ENCODE peak calls at places on chromosomes 4 and X, in seven cellular contexts. A is T-cell, B is GDM1, D is WTC11, K is AG08396, Q is AG04449, R is psoas muscle. W is an unnamed sample.

GRCh38 chrX:111100191-111100590 is 4.2 kb downstream of the PAK3 start:
- DNase-seq in A (no peak), R (no peak), B (no peak), K (peak), Q (no peak), D (peak), W (no peak)

GRCh38 chrX:38657562-38657961 is 96.2 kb downstream of the TSPAN7 start:
- DNase-seq in Q (no peak), D (no peak), B (no peak), A (no peak), R (no peak), K (no peak), W (no peak)

GRCh38 chr4:80459918-80460473 is 124.5 kb downstream of the CFAP299 start:
- DNase-seq in R (no peak), Q (no peak), A (peak), B (no peak), D (no peak), K (no peak), W (no peak)

GRCh38 chr4:114082348-114082747 is 102.9 kb upstream of the ARSJ start:
- DNase-seq in B (no peak), Q (no peak), K (no peak), R (no peak), D (no peak), A (no peak), W (no peak)

GRCh38 chrX:55816023-55816422 is 98.5 kb downstream of the RRAGB start:
- DNase-seq in B (no peak), A (no peak), D (no peak), Q (no peak), R (no peak), K (no peak), W (no peak)

GRCh38 chr4:145545538-145546224 is 64.0 kb downstream of the SMAD1 start:
- DNase-seq in K (peak), A (no peak), R (no peak), D (no peak), B (no peak), Q (peak), W (no peak)

GRCh38 chr4:76703676-76704075 is 194.3 kb downstream of the SOWAHB start:
- DNase-seq in Q (no peak), B (no peak), A (no peak), D (no peak), R (no peak), K (no peak), W (no peak)

GRCh38 chr4:41857225-41857624 is 78.0 kb upstream of the TMEM33 start:
- DNase-seq in K (no peak), B (no peak), D (no peak), Q (no peak), R (peak), A (no peak), W (no peak)

GRCh38 chr4:37994569-37994968 is 34.4 kb downstream of the PTTG2 start:
- DNase-seq in B (no peak), D (no peak), A (no peak), R (no peak), Q (no peak), K (no peak), W (no peak)

GRCh38 chrX:100512471-100512870 is 72.3 kb upstream of the TNMD start:
- DNase-seq in B (no peak), K (peak), D (no peak), R (no peak), Q (no peak), A (no peak), W (no peak)

GRCh38 chrX:16552546-16552945 is 97.4 kb upstream of the S100G start:
- DNase-seq in A (no peak), B (no peak), R (no peak), D (no peak), K (peak), Q (no peak), W (no peak)

GRCh38 chr4:1033840-1034551 is 22.6 kb downstream of the FGFRL1 start:
- DNase-seq in R (no peak), A (no peak), B (no peak), Q (no peak), K (peak), D (no peak), W (peak)

GRCh38 chr4:154562697-154563254 is at the start of gene FGB:
- DNase-seq in D (no peak), K (no peak), Q (no peak), R (no peak), A (no peak), B (no peak), W (no peak)

GRCh38 chr4:138555584-138555983 is 313.4 kb upstream of the SLC7A11 start:
- DNase-seq in K (no peak), Q (no peak), D (peak), A (no peak), B (no peak), R (no peak), W (no peak)

GRCh38 chr4:151719045-151719743 is 41.6 kb downstream of the GATB start:
- DNase-seq in R (no peak), K (no peak), D (no peak), Q (no peak), A (no peak), B (no peak), W (no peak)

GRCh38 chr4:108081251-108081650 is 87.5 kb downstream of the LEF1 start:
- DNase-seq in D (no peak), Q (no peak), R (no peak), K (no peak), B (no peak), A (peak), W (no peak)

GRCh38 chr4:22287626-22288025 is 228.2 kb downstream of the ADGRA3 start:
- DNase-seq in K (no peak), Q (no peak), D (no peak), B (no peak), R (no peak), A (no peak), W (no peak)

GRCh38 chr4:93788712-93789111 is 39.8 kb upstream of the ATOH1 start:
- DNase-seq in D (no peak), K (peak), A (no peak), R (no peak), Q (no peak), B (no peak), W (no peak)

W was measured in aorta.